ENCODE peak calls at places on chromosomes 6 and 20, in eight cellular contexts. L is tibial nerve, W is endodermal cell, C is PC-9, K is fibroblast of pulmonary artery, Y is heart left ventricle, R is BJ, Q is ascending aorta. X is an unnamed sample.

GRCh38 chr20:49610701-49611538 is 43.0 kb upstream of the PTGIS start:
- DNase-seq in L (peak), W (peak), C (peak), K (peak), Y (peak), R (no peak), Q (no peak), X (no peak)

GRCh38 chr6:146194434-146194833 is 165.6 kb downstream of the GRM1 start:
- DNase-seq in L (no peak), W (no peak), C (no peak), K (no peak), Y (no peak), R (no peak), Q (no peak), X (peak)

GRCh38 chr6:79797912-79798311 is 149.4 kb downstream of the ELOVL4 start:
- DNase-seq in L (no peak), W (no peak), C (no peak), K (no peak), Y (no peak), R (no peak), Q (no peak), X (no peak)

GRCh38 chr6:83889625-83890024 is 30.1 kb downstream of the CYB5R4 start:
- DNase-seq in L (no peak), W (no peak), C (no peak), K (no peak), Y (no peak), R (no peak), Q (no peak), X (no peak)

GRCh38 chr6:20366082-20366834 is 35.4 kb upstream of the E2F3 start:
- DNase-seq in L (no peak), W (no peak), C (no peak), K (no peak), Y (no peak), R (no peak), Q (no peak), X (no peak)

GRCh38 chr20:35902545-35902941 is 51.8 kb downstream of the SCAND1 start:
- DNase-seq in L (no peak), W (no peak), C (no peak), K (peak), Y (no peak), R (no peak), Q (no peak), X (no peak)

GRCh38 chr20:43716757-43717615 is 9.8 kb downstream of the GTSF1L start:
- DNase-seq in L (no peak), W (no peak), C (no peak), K (no peak), Y (no peak), R (no peak), Q (no peak), X (no peak)

GRCh38 chr20:47427746-47428145 is 71.2 kb upstream of the ZMYND8 start:
- DNase-seq in L (no peak), W (no peak), C (no peak), K (no peak), Y (no peak), R (no peak), Q (no peak), X (no peak)

GRCh38 chr6:139820191-139820590 is 445.7 kb upstream of the CITED2 start:
- DNase-seq in L (no peak), W (no peak), C (no peak), K (peak), Y (no peak), R (peak), Q (no peak), X (peak)

GRCh38 chr20:50658804-50659380 is 32.5 kb downstream of the RIPOR3 start:
- DNase-seq in L (no peak), W (no peak), C (peak), K (peak), Y (peak), R (no peak), Q (no peak), X (peak)

GRCh38 chr6:45663181-45664180 is 285.7 kb upstream of the SUPT3H start:
- DNase-seq in L (no peak), W (peak), C (no peak), K (peak), Y (peak), R (no peak), Q (no peak), X (no peak)

GRCh38 chr6:136982928-136983327 is 60.8 kb downstream of the SLC35D3 start:
- DNase-seq in L (no peak), W (no peak), C (no peak), K (no peak), Y (no peak), R (no peak), Q (no peak), X (no peak)

GRCh38 chr6:89928604-89929003 is 34.3 kb downstream of the GJA10 start:
- DNase-seq in L (no peak), W (no peak), C (no peak), K (peak), Y (no peak), R (no peak), Q (no peak), X (no peak)

GRCh38 chr6:130811932-130812331 is 15.3 kb upstream of the SMLR1 start:
- DNase-seq in L (no peak), W (no peak), C (no peak), K (no peak), Y (no peak), R (no peak), Q (no peak), X (no peak)

GRCh38 chr6:9208956-9209355 is 773.6 kb upstream of the SLC35B3 start:
- DNase-seq in L (no peak), W (no peak), C (no peak), K (no peak), Y (no peak), R (no peak), Q (no peak), X (no peak)

GRCh38 chr6:156777577-156777865 is 343 bp downstream of the ARID1B start:
- DNase-seq in L (no peak), W (no peak), C (no peak), K (no peak), Y (no peak), R (no peak), Q (no peak), X (no peak)

GRCh38 chr20:62219992-62220665 is at the start of gene HRH3:
- DNase-seq in L (no peak), W (peak), C (peak), K (peak), Y (peak), R (no peak), Q (no peak), X (no peak)

GRCh38 chr20:46984391-46984790 is 89.7 kb downstream of the EYA2 start:
- DNase-seq in L (no peak), W (no peak), C (no peak), K (peak), Y (no peak), R (no peak), Q (no peak), X (peak)

GRCh38 chr6:34663887-34664269 is 32.7 kb downstream of the ILRUN start:
- DNase-seq in L (no peak), W (no peak), C (no peak), K (peak), Y (no peak), R (no peak), Q (no peak), X (no peak)

GRCh38 chr6:39209908-39210307 is 19.4 kb downstream of the KCNK5 start:
- DNase-seq in L (no peak), W (no peak), C (no peak), K (no peak), Y (no peak), R (no peak), Q (no peak), X (no peak)

GRCh38 chr6:83901624-83902023 is 42.1 kb downstream of the CYB5R4 start:
- DNase-seq in L (no peak), W (no peak), C (no peak), K (no peak), Y (no peak), R (no peak), Q (no peak), X (no peak)

GRCh38 chr6:34593741-34594140 is 37.6 kb upstream of the SPDEF start:
- DNase-seq in L (no peak), W (peak), C (peak), K (no peak), Y (no peak), R (no peak), Q (no peak), X (no peak)

GRCh38 chr20:3760980-3761379 is 6.6 kb downstream of the ADISSP start:
- DNase-seq in L (no peak), W (no peak), C (no peak), K (no peak), Y (no peak), R (peak), Q (no peak), X (no peak)

GRCh38 chr20:52103469-52103910 is 88.1 kb downstream of the ZFP64 start:
- DNase-seq in L (no peak), W (peak), C (peak), K (peak), Y (no peak), R (no peak), Q (no peak), X (peak)

GRCh38 chr6:111988926-111989325 is 65.0 kb upstream of the CCN6 start:
- DNase-seq in L (no peak), W (peak), C (no peak), K (no peak), Y (no peak), R (no peak), Q (no peak), X (no peak)

GRCh38 chr20:63962426-63963347 is 6.5 kb upstream of the UCKL1 start:
- DNase-seq in L (no peak), W (no peak), C (no peak), K (no peak), Y (peak), R (no peak), Q (no peak), X (no peak)

GRCh38 chr6:76135481-76135880 is 63.0 kb upstream of the IMPG1 start:
- DNase-seq in L (no peak), W (no peak), C (no peak), K (no peak), Y (no peak), R (no peak), Q (no peak), X (no peak)

GRCh38 chr6:148529010-148529409 is 186.4 kb downstream of the SASH1 start:
- DNase-seq in L (no peak), W (no peak), C (no peak), K (no peak), Y (no peak), R (no peak), Q (no peak), X (no peak)

GRCh38 chr6:28211840-28212509 is 13.1 kb upstream of the ZSCAN9 start:
- DNase-seq in L (no peak), W (peak), C (no peak), K (no peak), Y (no peak), R (no peak), Q (no peak), X (no peak)

DNA sequence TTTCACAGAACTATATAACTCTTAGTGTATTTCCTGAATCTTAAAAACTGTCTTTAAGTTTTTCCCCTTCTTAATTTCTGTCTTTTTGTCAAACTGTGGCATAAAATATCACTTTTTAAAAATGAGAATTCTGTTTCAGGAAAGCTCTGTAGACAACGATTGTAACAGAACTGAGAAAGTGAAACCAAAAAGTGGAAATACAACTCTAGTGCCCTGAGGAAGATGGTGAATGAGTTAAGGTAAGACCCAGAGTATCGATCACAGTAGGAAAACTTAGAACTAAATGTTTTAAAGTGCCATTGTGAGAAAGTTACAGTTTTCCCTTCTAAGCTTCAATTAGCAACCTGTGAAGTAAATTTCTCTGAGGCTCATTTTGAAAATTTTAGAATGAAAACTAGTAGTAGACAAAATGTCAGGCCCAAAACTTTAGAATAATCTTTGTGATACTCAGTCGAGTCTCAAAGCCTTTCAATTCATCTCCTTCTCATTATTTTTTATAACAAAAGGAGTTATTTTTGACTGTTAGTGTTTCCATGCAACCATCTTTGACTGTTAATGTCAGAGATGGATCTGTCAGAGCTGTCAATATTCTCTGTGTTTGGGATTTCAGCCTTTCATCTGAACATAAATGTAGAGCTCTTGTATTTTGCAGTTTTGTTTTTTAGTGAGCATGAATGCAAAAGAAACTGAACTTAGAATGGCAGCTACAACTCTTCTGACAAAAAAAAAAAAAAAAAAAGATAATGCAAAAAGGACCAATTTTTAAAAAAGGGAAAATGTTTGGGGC is 19.0 kb upstream of the TRDN start:
- DNase-seq in L (no peak), W (no peak), C (no peak), K (no peak), Y (no peak), R (no peak), Q (no peak), X (peak)
- H3K4me3 ChIP-seq in L (peak), W (no peak), C (peak), K (no peak), Y (no peak), R (no peak), Q (peak), X (peak)

GRCh38 chr6:37018152-37019064 is 13.0 kb downstream of the FGD2 start:
- DNase-seq in L (peak), W (peak), C (peak), K (peak), Y (peak), R (peak), Q (peak), X (peak)

GRCh38 chr6:37020426-37021211 is 15.2 kb downstream of the FGD2 start:
- DNase-seq in L (no peak), W (peak), C (no peak), K (no peak), Y (no peak), R (no peak), Q (no peak), X (no peak)

GRCh38 chr6:37022135-37022863 is 16.8 kb downstream of the FGD2 start:
- DNase-seq in L (no peak), W (peak), C (no peak), K (no peak), Y (no peak), R (no peak), Q (no peak), X (no peak)

GRCh38 chr6:37019065-37019450 is 13.6 kb downstream of the FGD2 start:
- DNase-seq in L (no peak), W (no peak), C (peak), K (no peak), Y (no peak), R (no peak), Q (no peak), X (no peak)

DNA sequence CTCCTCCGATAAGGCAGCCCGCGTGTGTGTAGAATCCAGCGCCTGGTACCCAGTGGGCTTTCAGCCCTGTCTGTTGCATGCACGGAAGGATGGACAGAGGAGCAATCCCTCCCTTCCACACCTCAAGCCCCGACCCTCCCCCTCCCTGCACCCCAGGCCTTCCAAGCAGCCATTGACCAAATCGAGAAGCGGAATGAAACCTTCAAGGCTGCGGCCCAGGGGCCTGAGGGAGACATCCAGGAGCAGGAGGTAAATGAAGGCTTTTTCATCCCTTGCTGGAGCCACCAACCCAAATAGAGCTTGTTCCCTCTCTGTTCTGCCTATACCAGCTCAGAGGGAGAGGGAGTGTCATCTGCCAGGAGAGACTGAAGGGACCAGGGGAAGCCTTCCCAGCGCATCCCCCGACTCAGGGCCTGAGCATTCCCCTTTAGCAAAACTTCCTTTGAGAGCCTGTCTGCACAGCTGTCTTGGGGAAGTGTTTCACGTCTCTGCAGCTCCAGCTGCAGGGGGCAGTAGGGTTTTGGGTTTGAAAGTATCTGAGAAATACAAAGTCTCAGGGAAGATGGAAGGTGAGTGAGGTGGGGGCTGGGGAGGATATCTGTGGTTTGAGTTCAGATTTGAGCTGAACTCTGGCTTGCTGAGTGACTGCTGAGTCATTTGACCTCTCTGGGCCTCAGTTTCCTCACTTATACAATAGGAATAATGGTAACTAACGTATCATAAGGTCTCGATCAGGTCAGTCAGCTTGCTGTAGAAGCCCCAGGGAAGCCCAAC is 16.1 kb downstream of the FGD2 start:
- DNase-seq in L (no peak), W (peak), C (peak), K (peak), Y (no peak), R (no peak), Q (no peak), X (peak)
- TF ChIP-seq CTCF in L (peak), W (peak), C (peak), K (peak), Y (no peak), R (peak), Q (no peak), X (peak)

GRCh38 chr20:5504061-5504739 is 187.4 kb upstream of the PROKR2 start:
- DNase-seq in L (peak), W (peak), C (no peak), K (peak), Y (peak), R (peak), Q (no peak), X (peak)
- H3K4me3 ChIP-seq in L (peak), W (peak), C (no peak), K (peak), Y (peak), R (peak), Q (peak), X (peak)

GRCh38 chr6:52019851-52020250 is 67.6 kb downstream of the PKHD1 start:
- DNase-seq in L (no peak), W (no peak), C (no peak), K (no peak), Y (no peak), R (no peak), Q (no peak), X (no peak)

GRCh38 chr6:52019092-52019491 is 68.3 kb downstream of the PKHD1 start:
- DNase-seq in L (no peak), W (no peak), C (no peak), K (no peak), Y (no peak), R (no peak), Q (no peak), X (no peak)

GRCh38 chr6:52022675-52023074 is 64.7 kb downstream of the PKHD1 start:
- DNase-seq in L (no peak), W (no peak), C (no peak), K (no peak), Y (no peak), R (no peak), Q (no peak), X (no peak)

GRCh38 chr6:52024451-52025068 is 62.9 kb downstream of the PKHD1 start:
- DNase-seq in L (no peak), W (no peak), C (no peak), K (no peak), Y (no peak), R (no peak), Q (no peak), X (no peak)

DNA sequence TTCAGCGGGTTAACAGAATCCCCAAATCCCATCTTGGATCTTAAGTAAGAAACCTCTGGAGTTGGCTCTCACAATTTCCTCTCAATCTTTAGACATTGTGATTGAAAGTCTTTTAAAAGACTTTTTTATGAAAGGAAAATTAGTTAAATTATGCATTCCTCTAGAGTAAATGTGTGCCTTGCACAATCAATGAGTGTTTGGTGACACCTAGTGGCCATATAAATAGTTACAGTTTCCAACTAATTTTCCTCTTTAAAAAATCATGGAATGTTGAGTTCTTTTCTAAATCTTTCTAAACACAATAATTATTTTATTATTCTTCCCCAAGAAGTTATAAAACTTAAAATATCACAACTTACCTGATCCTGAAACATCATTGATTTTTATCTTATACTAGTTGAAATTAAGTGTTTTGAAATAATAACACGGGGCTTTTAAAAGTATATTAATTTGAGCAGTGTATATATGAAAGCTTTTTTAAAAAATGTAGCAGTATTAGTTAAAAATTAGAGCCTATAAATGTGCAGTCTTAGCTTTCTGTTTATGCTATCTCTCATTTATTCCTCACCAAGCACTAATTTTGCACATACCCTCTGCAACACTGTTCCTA is 66.3 kb downstream of the PKHD1 start:
- DNase-seq in L (no peak), W (no peak), C (no peak), K (peak), Y (no peak), R (no peak), Q (no peak), X (peak)
- TF ChIP-seq CTCF in L (peak), W (peak), C (peak), K (peak), Y (peak), R (peak), Q (peak), X (peak)

DNA sequence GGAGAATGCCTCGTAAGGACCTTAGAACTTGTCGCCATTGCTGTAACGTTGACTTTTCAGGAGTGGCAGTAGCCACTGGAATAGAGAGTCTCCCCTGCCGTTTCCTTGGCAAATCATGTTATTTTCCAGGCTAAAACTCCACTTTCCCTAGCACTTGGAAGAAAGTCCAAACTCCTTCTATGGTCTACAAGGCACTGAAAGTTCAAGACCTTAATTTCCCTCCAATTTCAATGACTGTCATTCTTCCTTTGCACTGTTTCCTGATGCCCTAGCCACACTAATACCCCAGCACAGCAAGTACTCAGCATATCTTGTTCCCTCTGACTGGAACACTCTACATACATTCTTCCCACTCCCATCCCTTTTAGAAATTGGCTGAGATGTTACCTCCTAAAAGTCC is 1.8 kb upstream of the TBPL1 start:
- DNase-seq in L (no peak), W (no peak), C (no peak), K (no peak), Y (no peak), R (no peak), Q (no peak), X (no peak)
- H3K4me3 ChIP-seq in L (no peak), W (peak), C (peak), K (peak), Y (no peak), R (peak), Q (peak), X (peak)

DNA sequence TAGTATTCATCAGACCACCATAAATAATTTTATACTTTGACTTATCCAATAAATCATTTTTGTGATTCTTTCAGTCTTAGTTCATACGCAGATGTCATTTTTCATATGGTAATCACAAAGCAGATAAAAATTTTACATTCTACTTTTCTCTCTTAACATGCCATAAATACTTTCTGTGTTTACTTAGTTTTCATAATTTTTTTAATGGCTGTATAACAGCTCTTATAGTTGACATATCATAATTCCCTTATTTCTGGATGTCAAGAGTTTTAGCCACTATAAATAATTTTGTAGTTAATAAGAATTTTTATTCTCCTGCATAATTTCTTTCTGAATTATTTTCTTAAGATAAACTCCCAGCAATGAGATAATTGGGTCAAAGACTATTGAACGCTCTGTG is 702.8 kb downstream of the EPM2A start:
- DNase-seq in L (no peak), W (no peak), C (no peak), K (no peak), Y (no peak), R (no peak), Q (no peak), X (no peak)
- TF ChIP-seq CTCF in L (no peak), W (no peak), C (no peak), K (no peak), Y (no peak), R (no peak), Q (no peak), X (no peak)

X was measured in AG10803.